ENCODE peak calls at places on chromosomes 12 and 14, in six cellular contexts. F, D, V, I, H and G are unnamed samples.

GRCh38 chr12:47990351-47991105 is 13.7 kb downstream of the COL2A1 start:
- DNase-seq in H (peak), I (no peak), D (no peak), V (no peak), F (no peak), G (peak)

GRCh38 chr12:92753976-92754885 is 51.4 kb downstream of the PLEKHG7 start:
- DNase-seq in F (no peak), H (no peak), V (no peak), D (no peak), I (peak), G (no peak)

GRCh38 chr14:34713681-34714319 is 593 bp downstream of the CFL2 start:
- DNase-seq in D (peak), F (peak), I (peak), H (no peak), V (no peak), G (peak)

GRCh38 chr12:126554599-126554998 is 1489.4 kb downstream of the AACS start:
- DNase-seq in D (no peak), H (no peak), V (no peak), F (no peak), I (no peak), G (no peak)

GRCh38 chr12:8661016-8661415 is 1.6 kb downstream of the MFAP5 start:
- DNase-seq in H (no peak), D (no peak), F (no peak), I (peak), V (no peak), G (no peak)

GRCh38 chr14:68140111-68140741 is 320.6 kb downstream of the RAD51B start:
- DNase-seq in D (peak), F (no peak), V (peak), I (peak), H (no peak), G (no peak)

GRCh38 chr12:78229491-78230209 is 399.0 kb downstream of the NAV3 start:
- DNase-seq in F (peak), D (peak), V (peak), H (peak), I (peak), G (peak)

GRCh38 chr12:100253437-100253836 is 13.4 kb downstream of the DEPDC4 start:
- DNase-seq in H (no peak), V (no peak), D (no peak), F (no peak), I (no peak), G (no peak)

GRCh38 chr14:58430156-58430555 is 2.6 kb downstream of the KIAA0586 start:
- DNase-seq in D (no peak), I (peak), H (no peak), F (no peak), V (no peak), G (peak)

GRCh38 chr14:52003324-52003723 is 14.0 kb downstream of the RTRAF start:
- DNase-seq in D (no peak), F (no peak), H (no peak), I (peak), V (no peak), G (no peak)

GRCh38 chr14:37051153-37051552 is 121.3 kb downstream of the SLC25A21 start:
- DNase-seq in D (no peak), H (no peak), F (no peak), V (no peak), I (peak), G (no peak)

GRCh38 chr14:76136476-76137160 is 15.1 kb upstream of the GPATCH2L start:
- DNase-seq in I (no peak), D (no peak), F (peak), V (no peak), H (no peak), G (no peak)

GRCh38 chr12:75571204-75571603 is 59.8 kb upstream of the KRR1 start:
- DNase-seq in H (no peak), D (peak), I (peak), V (no peak), F (no peak), G (no peak)

GRCh38 chr12:45050751-45051489 is at the start of gene DBX2:
- DNase-seq in V (no peak), F (no peak), H (no peak), D (no peak), I (no peak), G (no peak)

GRCh38 chr12:109609256-109609821 is 35.7 kb downstream of the MVK start:
- DNase-seq in V (no peak), I (no peak), H (no peak), D (no peak), F (no peak), G (no peak)

GRCh38 chr12:98399532-98399931 is 115.9 kb upstream of the TMPO start:
- DNase-seq in V (peak), F (peak), H (no peak), I (peak), D (peak), G (peak)

GRCh38 chr12:92294676-92295440 is 149.2 kb upstream of the BTG1 start:
- DNase-seq in V (no peak), D (no peak), I (no peak), F (no peak), H (no peak), G (no peak)

GRCh38 chr14:68291820-68292219 is 472.2 kb downstream of the RAD51B start:
- DNase-seq in H (no peak), V (no peak), I (no peak), F (no peak), D (peak), G (no peak)

GRCh38 chr12:94507455-94507854 is 47.8 kb upstream of the CEP83 start:
- DNase-seq in V (no peak), H (no peak), D (no peak), I (no peak), F (no peak), G (no peak)

GRCh38 chr12:96743606-96744005 is 163.5 kb upstream of the NEDD1 start:
- DNase-seq in H (no peak), F (no peak), V (no peak), I (peak), D (no peak), G (no peak)

GRCh38 chr14:58077621-58078020 is 74.4 kb downstream of the ARMH4 start:
- DNase-seq in V (no peak), H (no peak), I (no peak), F (no peak), D (no peak), G (no peak)

GRCh38 chr12:132444957-132445883 is 44.7 kb upstream of the FBRSL1 start:
- DNase-seq in I (no peak), H (no peak), F (peak), D (no peak), V (no peak), G (peak)

GRCh38 chr14:88929656-88930436 is 105.4 kb downstream of the TTC8 start:
- DNase-seq in I (peak), D (peak), H (no peak), F (peak), V (no peak), G (peak)

GRCh38 chr12:6273209-6273928 is 37.1 kb upstream of the PLEKHG6 start:
- DNase-seq in I (no peak), V (no peak), D (no peak), F (no peak), H (no peak), G (no peak)

GRCh38 chr14:30333934-30334333 is 225.0 kb upstream of the G2E3 start:
- DNase-seq in F (no peak), D (no peak), V (no peak), I (no peak), H (no peak), G (no peak)

GRCh38 chr12:11681211-11681610 is 31.7 kb downstream of the ETV6 start:
- DNase-seq in I (no peak), V (no peak), H (no peak), D (no peak), F (no peak), G (no peak)

DNA sequence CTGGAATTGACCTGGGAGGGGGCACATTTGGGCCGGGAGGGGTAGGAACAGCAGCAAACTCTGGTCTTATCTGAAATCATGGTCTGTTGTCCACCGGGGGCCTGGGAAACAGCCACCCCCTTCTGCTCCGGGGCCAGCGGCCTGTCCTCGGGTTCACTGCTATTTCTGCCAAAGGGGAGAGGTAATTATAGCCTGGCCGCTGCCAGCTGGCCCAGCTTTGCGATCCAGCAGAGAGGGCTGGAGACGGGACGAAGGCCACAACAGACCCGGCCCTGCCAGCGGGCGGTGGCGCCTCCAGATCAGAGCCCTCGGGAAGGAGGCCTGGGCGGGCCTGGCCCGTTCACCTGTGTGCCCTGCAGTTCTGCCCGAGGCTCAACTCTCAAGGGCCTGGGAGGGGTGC is at the start of gene C14orf180:
- DNase-seq in V (no peak), D (no peak), I (no peak), F (no peak), H (no peak), G (no peak)
- H3K4me3 ChIP-seq in V (no peak), D (no peak), I (no peak), F (no peak), H (no peak), G (no peak)

DNA sequence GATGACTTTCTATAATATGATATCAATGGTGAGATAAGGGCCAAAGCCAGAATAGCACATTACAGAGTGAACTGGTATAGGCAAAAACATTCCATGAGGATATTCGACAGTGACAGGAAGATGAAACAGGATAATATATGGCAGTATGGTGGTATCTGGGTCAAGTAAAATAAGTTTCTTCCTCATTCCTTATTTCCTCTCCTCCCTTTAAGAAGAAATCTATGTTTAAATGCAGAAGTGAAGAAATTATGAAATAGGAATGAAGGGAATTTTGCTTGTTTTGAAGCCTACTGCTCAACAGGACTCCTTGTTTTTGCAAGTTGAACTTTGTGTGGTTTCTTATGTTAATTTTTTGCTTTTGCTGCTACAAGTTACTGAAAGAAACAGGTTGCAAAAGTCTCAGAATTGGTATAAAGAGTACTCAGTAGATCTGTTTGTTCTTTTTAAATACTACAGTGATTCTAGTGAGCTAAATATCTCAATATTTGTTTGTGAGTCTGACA is 7.0 kb downstream of the ACSS3 start:
- DNase-seq in D (no peak), V (no peak), H (no peak), I (no peak), F (no peak), G (no peak)
- TF ChIP-seq MYC in D (no peak), V (no peak), H (no peak), I (no peak), F (no peak), G (no peak)

DNA sequence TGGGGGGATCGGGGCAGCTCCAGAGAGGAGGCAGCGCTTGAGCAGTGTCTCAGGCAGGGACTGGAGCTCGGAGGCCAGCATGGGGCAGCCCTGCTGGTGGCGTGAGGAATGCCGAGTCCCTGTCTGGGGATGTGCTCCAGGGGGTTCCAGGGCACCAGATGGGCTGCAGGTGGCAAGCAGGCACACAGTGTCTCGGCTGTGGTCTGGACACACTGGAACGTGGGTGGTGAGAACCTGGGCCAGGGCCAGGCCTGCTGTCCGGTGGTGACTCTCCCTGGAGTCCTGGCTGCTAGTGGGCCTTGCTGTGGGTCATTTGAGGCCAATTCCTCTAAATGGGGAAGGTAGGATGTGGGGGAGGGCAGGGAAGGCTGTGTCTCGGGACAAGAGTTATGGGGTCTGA is 199.4 kb upstream of the RTL1 start:
- DNase-seq in F (no peak), V (no peak), I (no peak), D (no peak), H (no peak), G (no peak)
- TF ChIP-seq MAX in F (no peak), V (no peak), I (no peak), D (no peak), H (no peak), G (no peak)

GRCh38 chr12:113128802-113129663 is 6.5 kb downstream of the RASAL1 start:
- DNase-seq in I (no peak), H (no peak), D (no peak), V (no peak), F (no peak), G (no peak)

GRCh38 chr12:113129664-113130456 is 5.7 kb downstream of the RASAL1 start:
- DNase-seq in V (no peak), D (no peak), H (no peak), I (no peak), F (no peak), G (no peak)

GRCh38 chr12:113133036-113133435 is 2.5 kb downstream of the RASAL1 start:
- DNase-seq in H (no peak), I (no peak), D (no peak), V (no peak), F (no peak), G (peak)

GRCh38 chr12:113131556-113131955 is 4.0 kb downstream of the RASAL1 start:
- DNase-seq in V (no peak), F (peak), I (no peak), H (no peak), D (no peak), G (peak)

DNA sequence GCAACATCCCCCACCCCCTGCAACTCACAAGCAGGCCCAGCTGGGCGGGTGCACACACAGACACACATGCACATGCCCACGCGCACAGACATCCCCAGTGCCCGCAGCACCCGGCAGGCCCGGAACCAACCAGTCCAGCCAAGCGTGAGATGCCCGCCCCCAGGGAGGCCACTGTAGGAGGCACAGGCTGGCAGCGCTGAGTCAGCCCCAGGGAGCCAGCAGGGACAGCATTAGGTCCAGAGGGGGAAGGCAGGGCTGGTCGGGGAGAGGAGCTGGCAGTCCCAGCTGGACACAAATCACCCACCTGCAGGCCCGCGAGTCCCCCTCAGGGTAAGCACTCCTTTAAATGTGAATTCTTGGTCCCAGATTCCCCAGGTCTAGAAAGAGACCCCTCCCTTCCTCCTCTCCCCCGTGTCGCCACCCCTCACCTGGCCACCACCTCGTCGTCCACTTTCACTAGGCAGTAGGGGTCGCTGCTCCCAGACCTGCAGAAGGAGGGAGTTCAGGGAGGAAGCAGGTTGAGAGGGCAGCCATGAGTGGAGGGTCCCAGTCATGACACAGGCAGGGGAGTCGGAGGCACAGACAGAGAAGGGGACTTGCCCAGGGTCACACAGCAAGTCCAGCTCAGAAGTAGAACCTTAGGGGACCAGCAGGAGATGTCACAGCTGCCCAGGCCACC is 5.0 kb downstream of the RASAL1 start:
- DNase-seq in I (no peak), V (no peak), D (peak), H (no peak), F (peak), G (peak)
- H3K4me3 ChIP-seq in I (no peak), V (no peak), D (no peak), H (no peak), F (no peak), G (no peak)

DNA sequence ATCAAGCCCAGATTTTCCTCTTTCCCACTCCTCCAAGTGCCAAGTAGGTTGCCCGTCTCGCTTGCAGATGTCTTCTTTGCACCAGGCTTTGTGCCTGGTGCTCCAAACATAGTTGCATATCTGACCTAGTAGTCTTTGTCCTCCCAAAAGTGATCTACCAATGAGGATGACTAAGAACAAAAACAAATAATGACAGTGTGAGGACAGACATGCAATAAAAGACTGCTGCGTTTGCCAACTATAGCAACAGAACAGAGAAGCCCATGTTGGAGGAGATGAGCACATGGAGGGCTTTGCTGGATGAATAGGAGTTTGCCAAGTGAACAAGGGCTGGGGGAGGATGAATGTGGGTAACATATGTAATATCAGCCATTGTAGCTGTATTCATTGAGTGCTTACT is 15.6 kb downstream of the DTX1 start:
- DNase-seq in I (no peak), D (peak), F (no peak), H (no peak), V (no peak), G (peak)
- TF ChIP-seq MYC in I (no peak), D (no peak), F (no peak), H (no peak), V (no peak), G (no peak)